ENCODE peak calls at places on chromosomes 5 and 9, in nine cellular contexts. One of them, this sample, is unnamed.

GRCh38 chr9:36030871-36031270 is 5.8 kb upstream of the RECK start:
- DNase-seq in fibroblast of the conjunctiva: no peak
- DNase-seq in cardiac fibroblast: no peak
- DNase-seq in activated gamma-delta T cell treated with anti-CD3 and anti-CD28 coated beads, Interleukin-2, amount 50 U/mL, for 16 hours: no peak
- DNase-seq in NCI-H2081 treated with DMSO at 0.1 percent for 48 hours: no peak
- DNase-seq in fibroblast of the aortic adventitia: no peak
- DNase-seq in HEK293T: no peak
- DNase-seq in kidney epithelial cell: no peak
- DNase-seq in activated T-cell treated with anti-CD3 and anti-CD28 coated beads, Interleukin-2, amount 50 U/mL, for 1 hour: no peak
- DNase-seq in this sample: no peak

GRCh38 chr9:129623331-129623730 is 2.4 kb upstream of the C9orf50 start:
- DNase-seq in NCI-H2081 treated with DMSO at 0.1 percent for 48 hours: no peak
- DNase-seq in HEK293T: no peak
- DNase-seq in kidney epithelial cell: no peak
- DNase-seq in activated T-cell treated with anti-CD3 and anti-CD28 coated beads, Interleukin-2, amount 50 U/mL, for 1 hour: no peak
- DNase-seq in fibroblast of the aortic adventitia: peak
- DNase-seq in fibroblast of the conjunctiva: no peak
- DNase-seq in cardiac fibroblast: peak
- DNase-seq in activated gamma-delta T cell treated with anti-CD3 and anti-CD28 coated beads, Interleukin-2, amount 50 U/mL, for 16 hours: no peak
- DNase-seq in this sample: no peak

GRCh38 chr9:109793196-109793595 is 13.2 kb downstream of the PALM2AKAP2 start:
- DNase-seq in kidney epithelial cell: peak
- DNase-seq in activated T-cell treated with anti-CD3 and anti-CD28 coated beads, Interleukin-2, amount 50 U/mL, for 1 hour: no peak
- DNase-seq in fibroblast of the aortic adventitia: peak
- DNase-seq in HEK293T: no peak
- DNase-seq in activated gamma-delta T cell treated with anti-CD3 and anti-CD28 coated beads, Interleukin-2, amount 50 U/mL, for 16 hours: no peak
- DNase-seq in fibroblast of the conjunctiva: peak
- DNase-seq in cardiac fibroblast: peak
- DNase-seq in NCI-H2081 treated with DMSO at 0.1 percent for 48 hours: no peak
- DNase-seq in this sample: peak

GRCh38 chr5:14946813-14947640 is 75.4 kb upstream of the ANKH start:
- DNase-seq in kidney epithelial cell: no peak
- DNase-seq in HEK293T: peak
- DNase-seq in NCI-H2081 treated with DMSO at 0.1 percent for 48 hours: no peak
- DNase-seq in fibroblast of the aortic adventitia: no peak
- DNase-seq in activated gamma-delta T cell treated with anti-CD3 and anti-CD28 coated beads, Interleukin-2, amount 50 U/mL, for 16 hours: peak
- DNase-seq in fibroblast of the conjunctiva: no peak
- DNase-seq in activated T-cell treated with anti-CD3 and anti-CD28 coated beads, Interleukin-2, amount 50 U/mL, for 1 hour: no peak
- DNase-seq in cardiac fibroblast: peak
- DNase-seq in this sample: no peak

GRCh38 chr5:180193749-180194375 is 15.1 kb downstream of the RASGEF1C start:
- DNase-seq in fibroblast of the conjunctiva: no peak
- DNase-seq in kidney epithelial cell: no peak
- DNase-seq in activated gamma-delta T cell treated with anti-CD3 and anti-CD28 coated beads, Interleukin-2, amount 50 U/mL, for 16 hours: no peak
- DNase-seq in fibroblast of the aortic adventitia: no peak
- DNase-seq in activated T-cell treated with anti-CD3 and anti-CD28 coated beads, Interleukin-2, amount 50 U/mL, for 1 hour: no peak
- DNase-seq in cardiac fibroblast: no peak
- DNase-seq in NCI-H2081 treated with DMSO at 0.1 percent for 48 hours: no peak
- DNase-seq in HEK293T: no peak
- DNase-seq in this sample: no peak

GRCh38 chr9:82560457-82560904 is 502.5 kb downstream of the RASEF start:
- DNase-seq in cardiac fibroblast: no peak
- DNase-seq in fibroblast of the conjunctiva: no peak
- DNase-seq in activated gamma-delta T cell treated with anti-CD3 and anti-CD28 coated beads, Interleukin-2, amount 50 U/mL, for 16 hours: no peak
- DNase-seq in activated T-cell treated with anti-CD3 and anti-CD28 coated beads, Interleukin-2, amount 50 U/mL, for 1 hour: no peak
- DNase-seq in fibroblast of the aortic adventitia: no peak
- DNase-seq in HEK293T: no peak
- DNase-seq in NCI-H2081 treated with DMSO at 0.1 percent for 48 hours: peak
- DNase-seq in kidney epithelial cell: no peak
- DNase-seq in this sample: no peak

GRCh38 chr5:141841781-141842180 is 36.4 kb downstream of the PCDH1 start:
- DNase-seq in HEK293T: no peak
- DNase-seq in kidney epithelial cell: no peak
- DNase-seq in fibroblast of the aortic adventitia: no peak
- DNase-seq in cardiac fibroblast: no peak
- DNase-seq in NCI-H2081 treated with DMSO at 0.1 percent for 48 hours: no peak
- DNase-seq in activated T-cell treated with anti-CD3 and anti-CD28 coated beads, Interleukin-2, amount 50 U/mL, for 1 hour: no peak
- DNase-seq in activated gamma-delta T cell treated with anti-CD3 and anti-CD28 coated beads, Interleukin-2, amount 50 U/mL, for 16 hours: no peak
- DNase-seq in fibroblast of the conjunctiva: no peak
- DNase-seq in this sample: no peak

GRCh38 chr9:134544388-134545212 is 97.0 kb upstream of the COL5A1 start:
- DNase-seq in fibroblast of the aortic adventitia: peak
- DNase-seq in activated gamma-delta T cell treated with anti-CD3 and anti-CD28 coated beads, Interleukin-2, amount 50 U/mL, for 16 hours: no peak
- DNase-seq in fibroblast of the conjunctiva: peak
- DNase-seq in cardiac fibroblast: peak
- DNase-seq in kidney epithelial cell: peak
- DNase-seq in HEK293T: no peak
- DNase-seq in activated T-cell treated with anti-CD3 and anti-CD28 coated beads, Interleukin-2, amount 50 U/mL, for 1 hour: no peak
- DNase-seq in NCI-H2081 treated with DMSO at 0.1 percent for 48 hours: no peak
- DNase-seq in this sample: no peak

GRCh38 chr9:29778281-29778849 is 2205.1 kb upstream of the C9orf72 start:
- DNase-seq in activated T-cell treated with anti-CD3 and anti-CD28 coated beads, Interleukin-2, amount 50 U/mL, for 1 hour: no peak
- DNase-seq in fibroblast of the aortic adventitia: no peak
- DNase-seq in kidney epithelial cell: no peak
- DNase-seq in cardiac fibroblast: no peak
- DNase-seq in activated gamma-delta T cell treated with anti-CD3 and anti-CD28 coated beads, Interleukin-2, amount 50 U/mL, for 16 hours: no peak
- DNase-seq in NCI-H2081 treated with DMSO at 0.1 percent for 48 hours: no peak
- DNase-seq in fibroblast of the conjunctiva: no peak
- DNase-seq in HEK293T: no peak
- DNase-seq in this sample: no peak

GRCh38 chr9:131395745-131396479 is 2.0 kb downstream of the PRRC2B start:
- DNase-seq in fibroblast of the aortic adventitia: no peak
- DNase-seq in HEK293T: no peak
- DNase-seq in cardiac fibroblast: peak
- DNase-seq in kidney epithelial cell: no peak
- DNase-seq in activated T-cell treated with anti-CD3 and anti-CD28 coated beads, Interleukin-2, amount 50 U/mL, for 1 hour: no peak
- DNase-seq in fibroblast of the conjunctiva: no peak
- DNase-seq in activated gamma-delta T cell treated with anti-CD3 and anti-CD28 coated beads, Interleukin-2, amount 50 U/mL, for 16 hours: no peak
- DNase-seq in NCI-H2081 treated with DMSO at 0.1 percent for 48 hours: no peak
- DNase-seq in this sample: no peak

GRCh38 chr5:40841068-40841805 is at the start of gene CARD6:
- DNase-seq in NCI-H2081 treated with DMSO at 0.1 percent for 48 hours: no peak
- DNase-seq in activated T-cell treated with anti-CD3 and anti-CD28 coated beads, Interleukin-2, amount 50 U/mL, for 1 hour: no peak
- DNase-seq in kidney epithelial cell: no peak
- DNase-seq in HEK293T: no peak
- DNase-seq in cardiac fibroblast: peak
- DNase-seq in fibroblast of the conjunctiva: no peak
- DNase-seq in activated gamma-delta T cell treated with anti-CD3 and anti-CD28 coated beads, Interleukin-2, amount 50 U/mL, for 16 hours: no peak
- DNase-seq in fibroblast of the aortic adventitia: peak
- DNase-seq in this sample: no peak

GRCh38 chr5:24788829-24789509 is 144.2 kb upstream of the CDH10 start:
- DNase-seq in NCI-H2081 treated with DMSO at 0.1 percent for 48 hours: no peak
- DNase-seq in activated T-cell treated with anti-CD3 and anti-CD28 coated beads, Interleukin-2, amount 50 U/mL, for 1 hour: no peak
- DNase-seq in HEK293T: no peak
- DNase-seq in fibroblast of the aortic adventitia: peak
- DNase-seq in fibroblast of the conjunctiva: peak
- DNase-seq in activated gamma-delta T cell treated with anti-CD3 and anti-CD28 coated beads, Interleukin-2, amount 50 U/mL, for 16 hours: no peak
- DNase-seq in cardiac fibroblast: peak
- DNase-seq in kidney epithelial cell: peak
- DNase-seq in this sample: no peak

GRCh38 chr5:28468121-28468520 is 1429.7 kb upstream of the CDH9 start:
- DNase-seq in activated gamma-delta T cell treated with anti-CD3 and anti-CD28 coated beads, Interleukin-2, amount 50 U/mL, for 16 hours: no peak
- DNase-seq in fibroblast of the conjunctiva: no peak
- DNase-seq in fibroblast of the aortic adventitia: no peak
- DNase-seq in HEK293T: no peak
- DNase-seq in NCI-H2081 treated with DMSO at 0.1 percent for 48 hours: no peak
- DNase-seq in activated T-cell treated with anti-CD3 and anti-CD28 coated beads, Interleukin-2, amount 50 U/mL, for 1 hour: no peak
- DNase-seq in kidney epithelial cell: no peak
- DNase-seq in cardiac fibroblast: peak
- DNase-seq in this sample: no peak

GRCh38 chr9:74940600-74940999 is 12.1 kb downstream of the C9orf40 start:
- DNase-seq in fibroblast of the aortic adventitia: peak
- DNase-seq in HEK293T: peak
- DNase-seq in kidney epithelial cell: no peak
- DNase-seq in fibroblast of the conjunctiva: no peak
- DNase-seq in cardiac fibroblast: peak
- DNase-seq in activated T-cell treated with anti-CD3 and anti-CD28 coated beads, Interleukin-2, amount 50 U/mL, for 1 hour: no peak
- DNase-seq in activated gamma-delta T cell treated with anti-CD3 and anti-CD28 coated beads, Interleukin-2, amount 50 U/mL, for 16 hours: no peak
- DNase-seq in NCI-H2081 treated with DMSO at 0.1 percent for 48 hours: no peak
- DNase-seq in this sample: no peak

GRCh38 chr9:15576350-15577050 is 23.7 kb downstream of the CCDC171 start:
- DNase-seq in NCI-H2081 treated with DMSO at 0.1 percent for 48 hours: no peak
- DNase-seq in activated T-cell treated with anti-CD3 and anti-CD28 coated beads, Interleukin-2, amount 50 U/mL, for 1 hour: no peak
- DNase-seq in fibroblast of the aortic adventitia: peak
- DNase-seq in kidney epithelial cell: no peak
- DNase-seq in activated gamma-delta T cell treated with anti-CD3 and anti-CD28 coated beads, Interleukin-2, amount 50 U/mL, for 16 hours: no peak
- DNase-seq in cardiac fibroblast: peak
- DNase-seq in HEK293T: no peak
- DNase-seq in fibroblast of the conjunctiva: no peak
- DNase-seq in this sample: no peak

This sample was measured in skeletal muscle cell.